ENCODE peak calls at places on chromosomes 12 and 14, in five cellular contexts. One of them, this sample, is unnamed.

GRCh38 chr12:69821441-69822204 is 3.4 kb upstream of the MYRFL start:
- DNase-seq in Peyer's patch: no peak
- DNase-seq in K562: no peak
- DNase-seq in uterus: no peak
- DNase-seq in A549: no peak
- DNase-seq in this sample: no peak

GRCh38 chr12:53963434-53964314 is 9.0 kb downstream of the HOXC12 start:
- DNase-seq in A549: no peak
- DNase-seq in uterus: no peak
- DNase-seq in K562: peak
- DNase-seq in Peyer's patch: peak
- DNase-seq in this sample: no peak

GRCh38 chr12:17020765-17021164 is 414.8 kb upstream of the LMO3 start:
- DNase-seq in A549: no peak
- DNase-seq in uterus: no peak
- DNase-seq in Peyer's patch: no peak
- DNase-seq in K562: no peak
- DNase-seq in this sample: no peak

GRCh38 chr14:102574840-102575478 is 17.5 kb upstream of the RCOR1 start:
- DNase-seq in A549: no peak
- DNase-seq in uterus: no peak
- DNase-seq in K562: peak
- DNase-seq in Peyer's patch: no peak
- DNase-seq in this sample: no peak

GRCh38 chr12:32765906-32766305 is 10.2 kb upstream of the YARS2 start:
- DNase-seq in uterus: no peak
- DNase-seq in Peyer's patch: no peak
- DNase-seq in A549: no peak
- DNase-seq in K562: no peak
- DNase-seq in this sample: no peak

GRCh38 chr12:1705774-1706173 is 14.9 kb downstream of the ADIPOR2 start:
- DNase-seq in uterus: no peak
- DNase-seq in A549: no peak
- DNase-seq in K562: no peak
- DNase-seq in Peyer's patch: no peak
- DNase-seq in this sample: no peak

GRCh38 chr12:32454075-32454474 is 54.7 kb downstream of the FGD4 start:
- DNase-seq in A549: peak
- DNase-seq in K562: no peak
- DNase-seq in uterus: no peak
- DNase-seq in Peyer's patch: no peak
- DNase-seq in this sample: no peak

GRCh38 chr12:20212658-20213387 is 155.5 kb upstream of the PDE3A start:
- DNase-seq in A549: peak
- DNase-seq in Peyer's patch: no peak
- DNase-seq in uterus: peak
- DNase-seq in K562: no peak
- DNase-seq in this sample: no peak

GRCh38 chr12:122749569-122750332 is 2.9 kb upstream of the DENR start:
- DNase-seq in K562: peak
- DNase-seq in A549: peak
- DNase-seq in Peyer's patch: no peak
- DNase-seq in uterus: no peak
- DNase-seq in this sample: peak

GRCh38 chr14:65769151-65769550 is 356.6 kb downstream of the FUT8 start:
- DNase-seq in A549: no peak
- DNase-seq in uterus: no peak
- DNase-seq in Peyer's patch: no peak
- DNase-seq in K562: no peak
- DNase-seq in this sample: no peak

GRCh38 chr14:52119030-52119429 is 50.2 kb upstream of the NID2 start:
- DNase-seq in Peyer's patch: no peak
- DNase-seq in uterus: no peak
- DNase-seq in K562: no peak
- DNase-seq in A549: no peak
- DNase-seq in this sample: no peak

GRCh38 chr12:11695321-11695720 is 45.8 kb downstream of the ETV6 start:
- DNase-seq in K562: no peak
- DNase-seq in Peyer's patch: no peak
- DNase-seq in A549: no peak
- DNase-seq in uterus: peak
- DNase-seq in this sample: no peak

GRCh38 chr12:46164186-46164585 is 104.7 kb downstream of the SLC38A1 start:
- DNase-seq in Peyer's patch: no peak
- DNase-seq in A549: no peak
- DNase-seq in K562: no peak
- DNase-seq in uterus: no peak
- DNase-seq in this sample: no peak

GRCh38 chr12:40552868-40553267 is 139.4 kb upstream of the CNTN1 start:
- DNase-seq in A549: no peak
- DNase-seq in uterus: no peak
- DNase-seq in Peyer's patch: no peak
- DNase-seq in K562: no peak
- DNase-seq in this sample: no peak

GRCh38 chr12:29640589-29641345 is 143.0 kb downstream of the TMTC1 start:
- DNase-seq in uterus: peak
- DNase-seq in K562: no peak
- DNase-seq in A549: no peak
- DNase-seq in Peyer's patch: peak
- DNase-seq in this sample: no peak

GRCh38 chr12:110254971-110255540 is 26.0 kb upstream of the ATP2A2 start:
- DNase-seq in Peyer's patch: no peak
- DNase-seq in A549: no peak
- DNase-seq in K562: no peak
- DNase-seq in uterus: no peak
- DNase-seq in this sample: no peak

GRCh38 chr12:106078358-106079025 is 60.3 kb downstream of the NUAK1 start:
- DNase-seq in K562: no peak
- DNase-seq in uterus: peak
- DNase-seq in Peyer's patch: no peak
- DNase-seq in A549: peak
- DNase-seq in this sample: no peak

GRCh38 chr14:49857427-49858003 is 4.9 kb upstream of the NEMF start:
- DNase-seq in Peyer's patch: no peak
- DNase-seq in K562: no peak
- DNase-seq in uterus: no peak
- DNase-seq in A549: no peak
- DNase-seq in this sample: no peak

GRCh38 chr14:26381405-26381804 is 216.4 kb downstream of the NOVA1 start:
- DNase-seq in A549: no peak
- DNase-seq in uterus: no peak
- DNase-seq in K562: no peak
- DNase-seq in Peyer's patch: no peak
- DNase-seq in this sample: no peak

GRCh38 chr12:31574803-31575573 is 15.9 kb downstream of the DENND5B start:
- DNase-seq in K562: no peak
- DNase-seq in uterus: no peak
- DNase-seq in Peyer's patch: no peak
- DNase-seq in A549: no peak
- DNase-seq in this sample: no peak

GRCh38 chr12:53452159-53453077 is 516 bp downstream of the PCBP2 start:
- DNase-seq in K562: peak
- DNase-seq in Peyer's patch: peak
- DNase-seq in uterus: peak
- DNase-seq in A549: peak
- DNase-seq in this sample: peak

GRCh38 chr12:113241191-113242017 is 20.1 kb downstream of the TPCN1 start:
- DNase-seq in A549: no peak
- DNase-seq in uterus: peak
- DNase-seq in K562: no peak
- DNase-seq in Peyer's patch: peak
- DNase-seq in this sample: no peak

GRCh38 chr14:99327050-99327449 is 55.1 kb upstream of the BCL11B start:
- DNase-seq in A549: no peak
- DNase-seq in K562: no peak
- DNase-seq in Peyer's patch: no peak
- DNase-seq in uterus: no peak
- DNase-seq in this sample: no peak

GRCh38 chr14:22434901-22435565 is 154.0 kb downstream of the DAD1 start:
- DNase-seq in A549: no peak
- DNase-seq in K562: no peak
- DNase-seq in uterus: no peak
- DNase-seq in Peyer's patch: no peak
- DNase-seq in this sample: no peak

GRCh38 chr14:93579178-93579577 is 148.4 kb downstream of the UNC79 start:
- DNase-seq in K562: no peak
- DNase-seq in Peyer's patch: no peak
- DNase-seq in uterus: no peak
- DNase-seq in A549: no peak
- DNase-seq in this sample: no peak

GRCh38 chr12:47885012-47885501 is 19.7 kb downstream of the VDR start:
- DNase-seq in A549: no peak
- DNase-seq in uterus: no peak
- DNase-seq in K562: peak
- DNase-seq in Peyer's patch: no peak
- DNase-seq in this sample: no peak

GRCh38 chr12:25001311-25001710 is 52.4 kb upstream of the BCAT1 start:
- DNase-seq in A549: no peak
- DNase-seq in uterus: no peak
- DNase-seq in K562: no peak
- DNase-seq in Peyer's patch: no peak
- DNase-seq in this sample: no peak

GRCh38 chr12:130419116-130419515 is 81.4 kb downstream of the PIWIL1 start:
- DNase-seq in A549: no peak
- DNase-seq in K562: no peak
- DNase-seq in uterus: no peak
- DNase-seq in Peyer's patch: no peak
- DNase-seq in this sample: no peak

GRCh38 chr12:9331218-9331626 is 123.0 kb upstream of the PZP start:
- DNase-seq in uterus: no peak
- DNase-seq in A549: peak
- DNase-seq in K562: peak
- DNase-seq in Peyer's patch: peak
- DNase-seq in this sample: peak

DNA sequence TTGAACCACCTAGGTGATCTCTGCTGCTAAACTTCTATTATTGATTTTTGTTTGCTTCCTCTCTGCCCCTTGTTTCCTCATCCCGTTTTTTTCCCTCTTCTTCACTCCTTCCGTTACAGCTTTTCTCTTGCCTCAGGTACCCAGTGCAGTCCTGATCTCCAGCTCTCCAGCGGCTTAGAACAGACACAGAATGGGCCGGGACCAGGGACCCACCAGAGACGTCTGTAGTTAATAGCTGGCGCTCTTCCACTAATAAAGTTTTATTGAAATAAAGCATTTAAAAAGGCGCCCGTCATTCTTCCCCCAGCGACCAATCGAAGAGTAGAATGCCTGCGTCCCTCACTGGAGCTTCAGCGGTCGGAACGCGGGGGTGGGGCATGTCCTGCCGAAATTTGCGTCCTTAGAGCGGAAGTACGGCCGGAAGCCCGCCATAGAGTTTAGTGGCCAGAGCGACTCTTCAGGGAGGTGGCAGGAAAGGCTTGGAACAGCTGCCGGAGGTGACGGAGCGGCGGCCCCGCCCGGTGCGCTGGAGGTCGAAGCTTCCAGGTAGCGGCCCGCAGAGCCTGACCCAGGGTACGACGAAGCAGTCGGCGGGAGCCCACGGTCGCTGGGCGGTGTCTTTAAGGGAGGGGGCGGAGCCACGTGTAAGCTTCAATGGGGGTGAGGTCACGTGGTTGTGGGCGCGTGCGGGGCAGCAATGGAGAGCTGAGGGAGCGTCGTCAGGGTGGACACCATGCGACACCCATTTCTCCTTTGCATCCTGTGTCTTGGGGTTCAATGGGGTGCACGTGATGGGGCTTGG is at the start of gene COPS7A:
- DNase-seq in uterus: peak
- DNase-seq in A549: peak
- DNase-seq in K562: peak
- DNase-seq in Peyer's patch: peak
- DNase-seq in this sample: peak
- TF ChIP-seq POLR2A in uterus: no peak
- TF ChIP-seq POLR2A in A549: peak
- TF ChIP-seq POLR2A in K562: peak
- TF ChIP-seq POLR2A in Peyer's patch: peak
- TF ChIP-seq POLR2A in this sample: peak

GRCh38 chr14:73784065-73784987 is 67.3 kb upstream of the PTGR2 start:
- DNase-seq in uterus: peak
- DNase-seq in Peyer's patch: peak
- DNase-seq in K562: no peak
- DNase-seq in A549: no peak
- DNase-seq in this sample: no peak

GRCh38 chr14:73780896-73781295 is 66.7 kb upstream of the PNMA1 start:
- DNase-seq in K562: no peak
- DNase-seq in A549: no peak
- DNase-seq in uterus: no peak
- DNase-seq in Peyer's patch: no peak
- DNase-seq in this sample: no peak

GRCh38 chr14:73783107-73783727 is 68.4 kb upstream of the PTGR2 start:
- DNase-seq in uterus: no peak
- DNase-seq in A549: no peak
- DNase-seq in Peyer's patch: peak
- DNase-seq in K562: no peak
- DNase-seq in this sample: no peak

GRCh38 chr14:73780391-73780790 is 66.2 kb upstream of the PNMA1 start:
- DNase-seq in uterus: no peak
- DNase-seq in A549: no peak
- DNase-seq in Peyer's patch: peak
- DNase-seq in K562: no peak
- DNase-seq in this sample: no peak

GRCh38 chr14:73782623-73783022 is 68.4 kb upstream of the PNMA1 start:
- DNase-seq in K562: no peak
- DNase-seq in uterus: no peak
- DNase-seq in A549: no peak
- DNase-seq in Peyer's patch: peak
- DNase-seq in this sample: no peak
- TF ChIP-seq POLR2A in K562: no peak
- TF ChIP-seq POLR2A in uterus: no peak
- TF ChIP-seq POLR2A in A549: no peak
- TF ChIP-seq POLR2A in Peyer's patch: no peak
- TF ChIP-seq POLR2A in this sample: no peak

GRCh38 chr12:108857158-108857407 is 300 bp downstream of the SSH1 start:
- DNase-seq in uterus: no peak
- DNase-seq in Peyer's patch: no peak
- DNase-seq in K562: no peak
- DNase-seq in A549: no peak
- DNase-seq in this sample: no peak

GRCh38 chr12:108855284-108856169 is 1.9 kb downstream of the SSH1 start:
- DNase-seq in A549: no peak
- DNase-seq in uterus: no peak
- DNase-seq in Peyer's patch: no peak
- DNase-seq in K562: peak
- DNase-seq in this sample: peak

GRCh38 chr12:108854453-108855283 is 2.7 kb downstream of the SSH1 start:
- DNase-seq in uterus: peak
- DNase-seq in A549: peak
- DNase-seq in K562: no peak
- DNase-seq in Peyer's patch: no peak
- DNase-seq in this sample: peak

GRCh38 chr12:108856170-108856427 is 1.3 kb downstream of the SSH1 start:
- DNase-seq in Peyer's patch: no peak
- DNase-seq in A549: no peak
- DNase-seq in K562: no peak
- DNase-seq in uterus: no peak
- DNase-seq in this sample: no peak

GRCh38 chr12:108856428-108857157 is 790 bp downstream of the SSH1 start:
- DNase-seq in A549: no peak
- DNase-seq in Peyer's patch: peak
- DNase-seq in K562: peak
- DNase-seq in uterus: peak
- DNase-seq in this sample: peak
- TF ChIP-seq POLR2A in A549: peak
- TF ChIP-seq POLR2A in Peyer's patch: peak
- TF ChIP-seq POLR2A in K562: no peak
- TF ChIP-seq POLR2A in uterus: no peak
- TF ChIP-seq POLR2A in this sample: peak

GRCh38 chr12:6873094-6874006 is at the start of gene SPSB2:
- DNase-seq in A549: peak
- DNase-seq in K562: peak
- DNase-seq in Peyer's patch: peak
- DNase-seq in uterus: peak
- DNase-seq in this sample: peak
- TF ChIP-seq POLR2A in A549: peak
- TF ChIP-seq POLR2A in K562: peak
- TF ChIP-seq POLR2A in Peyer's patch: peak
- TF ChIP-seq POLR2A in uterus: peak
- TF ChIP-seq POLR2A in this sample: peak